ENCODE peak calls at places on chromosome 20, in seven cellular contexts. R, C, X, T, K, U and D are unnamed samples.
A peak's percentile ranks its signal among the peaks of the same experiment; 100 is the strongest.

GRCh38 chr20:23115823-23116222 is 29.7 kb upstream of the CD93 start:
- DNase-seq in R (no peak), C (no peak), X (no peak), T (no peak), K (no peak), U (no peak), D (no peak)

GRCh38 chr20:1688886-1689538 is 31.4 kb upstream of the SIRPG start:
- DNase-seq in R (no peak), C (no peak), X (no peak), T (no peak), K (no peak), U (no peak), D (no peak)

GRCh38 chr20:16689906-16690305 is 39.9 kb upstream of the SNRPB2 start:
- DNase-seq in R (no peak), C (no peak), X (no peak), T (no peak), K (no peak), U (no peak), D (no peak)

GRCh38 chr20:59340186-59340885 is 39.9 kb downstream of the EDN3 start:
- DNase-seq in R (no peak), C (no peak), X (no peak), T (no peak), K (no peak), U (no peak), D (no peak)

GRCh38 chr20:43836790-43837189 is 77.9 kb upstream of the TOX2 start:
- DNase-seq in R (no peak), C (no peak), X (no peak), T (no peak), K (no peak), U (no peak), D (no peak)

GRCh38 chr20:40860487-40860902 is 168.1 kb upstream of the TOP1 start:
- DNase-seq in R (no peak), C (peak; percentile 35), X (no peak), T (no peak), K (no peak), U (no peak), D (no peak)

GRCh38 chr20:6559791-6560190 is 207.7 kb upstream of the BMP2 start:
- DNase-seq in R (no peak), C (no peak), X (no peak), T (no peak), K (no peak), U (no peak), D (no peak)

GRCh38 chr20:62381842-62382241 is 5.1 kb upstream of the RPS21 start:
- DNase-seq in R (no peak), C (no peak), X (no peak), T (no peak), K (no peak), U (no peak), D (no peak)

GRCh38 chr20:13701486-13701885 is 62.8 kb upstream of the TASP1 start:
- DNase-seq in R (no peak), C (no peak), X (no peak), T (no peak), K (no peak), U (no peak), D (no peak)

GRCh38 chr20:62359491-62360121 is 7.5 kb downstream of the LAMA5 start:
- DNase-seq in R (no peak), C (no peak), X (no peak), T (peak; percentile 11), K (peak; percentile 10), U (no peak), D (no peak)

GRCh38 chr20:50368813-50369224 is 141.4 kb upstream of the PTPN1 start:
- DNase-seq in R (no peak), C (no peak), X (no peak), T (no peak), K (no peak), U (no peak), D (no peak)

GRCh38 chr20:45404438-45404837 is 3.7 kb upstream of the DBNDD2 start:
- DNase-seq in R (no peak), C (no peak), X (no peak), T (no peak), K (no peak), U (no peak), D (no peak)

GRCh38 chr20:11246251-11246775 is 572.5 kb upstream of the JAG1 start:
- DNase-seq in R (no peak), C (no peak), X (no peak), T (no peak), K (no peak), U (no peak), D (no peak)

GRCh38 chr20:63320616-63321147 is 27.7 kb downstream of the COL20A1 start:
- DNase-seq in R (no peak), C (no peak), X (no peak), T (no peak), K (no peak), U (no peak), D (no peak)

GRCh38 chr20:25252686-25253421 is 5.0 kb downstream of the PYGB start:
- DNase-seq in R (no peak), C (no peak), X (no peak), T (no peak), K (no peak), U (no peak), D (no peak)

GRCh38 chr20:53202781-53203180 is 230.6 kb downstream of the TSHZ2 start:
- DNase-seq in R (no peak), C (peak; percentile 22), X (no peak), T (no peak), K (no peak), U (no peak), D (no peak)

GRCh38 chr20:58907481-58908137 is 55.1 kb downstream of the GNAS start:
- DNase-seq in R (peak; percentile 36), C (peak; percentile 78), X (peak; percentile 99), T (no peak), K (peak; percentile 82), U (peak; percentile 79), D (peak; percentile 85)

GRCh38 chr20:3209023-3209945 is at the start of gene ITPA:
- DNase-seq in R (peak; percentile 24), C (peak; percentile 20), X (peak; percentile 52), T (peak; percentile 60), K (peak; percentile 71), U (peak; percentile 87), D (peak; percentile 34)

GRCh38 chr20:37108676-37109075 is 12.9 kb upstream of the RBL1 start:
- DNase-seq in R (no peak), C (peak; percentile 47), X (no peak), T (no peak), K (no peak), U (no peak), D (no peak)

GRCh38 chr20:33816191-33816590 is 5.0 kb downstream of the CHMP4B start:
- DNase-seq in R (no peak), C (no peak), X (no peak), T (no peak), K (no peak), U (no peak), D (no peak)

GRCh38 chr20:43761396-43762340 is 34.9 kb upstream of the GTSF1L start:
- DNase-seq in R (no peak), C (no peak), X (no peak), T (no peak), K (no peak), U (no peak), D (no peak)